ENCODE peak calls at places on chromosomes 4 and X, in five cellular contexts. One of them, this sample, is unnamed.

GRCh38 chr4:183364025-183364424 is 41.8 kb upstream of the CLDN24 start:
- DNase-seq in body of pancreas: no peak
- DNase-seq in heart left ventricle: no peak
- DNase-seq in lower leg skin: no peak
- DNase-seq in IMR-90: no peak
- DNase-seq in this sample: no peak

GRCh38 chr4:144557404-144557803 is 88.6 kb upstream of the HHIP start:
- DNase-seq in lower leg skin: no peak
- DNase-seq in body of pancreas: no peak
- DNase-seq in IMR-90: peak; percentile 16
- DNase-seq in heart left ventricle: no peak
- DNase-seq in this sample: no peak

GRCh38 chr4:187432310-187432709 is 563.3 kb upstream of the ZFP42 start:
- DNase-seq in IMR-90: no peak
- DNase-seq in body of pancreas: no peak
- DNase-seq in lower leg skin: no peak
- DNase-seq in heart left ventricle: no peak
- DNase-seq in this sample: no peak

GRCh38 chr4:98938386-98938785 is 9.5 kb upstream of the EIF4E start:
- DNase-seq in lower leg skin: no peak
- DNase-seq in body of pancreas: no peak
- DNase-seq in IMR-90: peak; percentile 62
- DNase-seq in heart left ventricle: no peak
- DNase-seq in this sample: no peak

GRCh38 chrX:47807548-47807947 is 29.2 kb upstream of the ZNF81 start:
- DNase-seq in lower leg skin: no peak
- DNase-seq in body of pancreas: no peak
- DNase-seq in IMR-90: no peak
- DNase-seq in heart left ventricle: no peak
- DNase-seq in this sample: no peak

GRCh38 chrX:63652086-63652775 is 132.8 kb downstream of the ARHGEF9 start:
- DNase-seq in heart left ventricle: no peak
- DNase-seq in lower leg skin: no peak
- DNase-seq in IMR-90: peak; percentile 21
- DNase-seq in body of pancreas: no peak
- DNase-seq in this sample: no peak

GRCh38 chr4:87620086-87620485 is 11.8 kb downstream of the DSPP start:
- DNase-seq in body of pancreas: no peak
- DNase-seq in IMR-90: no peak
- DNase-seq in heart left ventricle: no peak
- DNase-seq in lower leg skin: no peak
- DNase-seq in this sample: no peak

GRCh38 chr4:5706486-5707290 is 1.7 kb downstream of the EVC2 start:
- DNase-seq in IMR-90: no peak
- DNase-seq in heart left ventricle: no peak
- DNase-seq in body of pancreas: no peak
- DNase-seq in lower leg skin: peak; percentile 72
- DNase-seq in this sample: no peak

GRCh38 chr4:184168406-184169019 is 49.2 kb downstream of the ENPP6 start:
- DNase-seq in body of pancreas: peak; percentile 69
- DNase-seq in IMR-90: peak; percentile 47
- DNase-seq in lower leg skin: peak; percentile 93
- DNase-seq in heart left ventricle: peak; percentile 90
- DNase-seq in this sample: peak; percentile 58

GRCh38 chr4:119000400-119000799 is 111.7 kb downstream of the SYNPO2 start:
- DNase-seq in body of pancreas: no peak
- DNase-seq in lower leg skin: no peak
- DNase-seq in IMR-90: peak; percentile 15
- DNase-seq in heart left ventricle: no peak
- DNase-seq in this sample: no peak

GRCh38 chr4:120144634-120145033 is 78.0 kb upstream of the MAD2L1 start:
- DNase-seq in IMR-90: no peak
- DNase-seq in body of pancreas: no peak
- DNase-seq in lower leg skin: no peak
- DNase-seq in heart left ventricle: no peak
- DNase-seq in this sample: no peak

GRCh38 chrX:17706676-17707075 is 30.6 kb upstream of the SCML1 start:
- DNase-seq in lower leg skin: no peak
- DNase-seq in IMR-90: peak; percentile 83
- DNase-seq in body of pancreas: no peak
- DNase-seq in heart left ventricle: no peak
- DNase-seq in this sample: no peak

GRCh38 chr4:87853108-87853507 is 20.3 kb downstream of the MEPE start:
- DNase-seq in lower leg skin: no peak
- DNase-seq in IMR-90: peak; percentile 51
- DNase-seq in body of pancreas: peak; percentile 14
- DNase-seq in heart left ventricle: no peak
- DNase-seq in this sample: peak; percentile 28

GRCh38 chr4:20137176-20137575 is 114.5 kb upstream of the SLIT2 start:
- DNase-seq in IMR-90: peak; percentile 68
- DNase-seq in lower leg skin: no peak
- DNase-seq in heart left ventricle: no peak
- DNase-seq in body of pancreas: no peak
- DNase-seq in this sample: no peak

GRCh38 chr4:184805462-184806245 is 20.1 kb downstream of the ACSL1 start:
- DNase-seq in body of pancreas: peak; percentile 89
- DNase-seq in heart left ventricle: peak; percentile 86
- DNase-seq in lower leg skin: peak; percentile 90
- DNase-seq in IMR-90: no peak
- DNase-seq in this sample: peak; percentile 26

GRCh38 chr4:91734682-91735081 is 569.1 kb upstream of the GRID2 start:
- DNase-seq in body of pancreas: no peak
- DNase-seq in IMR-90: no peak
- DNase-seq in lower leg skin: no peak
- DNase-seq in heart left ventricle: no peak
- DNase-seq in this sample: no peak

GRCh38 chrX:10512258-10512657 is 108.1 kb downstream of the MID1 start:
- DNase-seq in body of pancreas: no peak
- DNase-seq in heart left ventricle: no peak
- DNase-seq in IMR-90: peak; percentile 58
- DNase-seq in lower leg skin: no peak
- DNase-seq in this sample: no peak

GRCh38 chr4:76744253-76744921 is 153.6 kb downstream of the SOWAHB start:
- DNase-seq in body of pancreas: no peak
- DNase-seq in IMR-90: peak; percentile 83
- DNase-seq in lower leg skin: no peak
- DNase-seq in heart left ventricle: no peak
- DNase-seq in this sample: no peak

GRCh38 chrX:75297508-75297907 is 23.6 kb downstream of the UPRT start:
- DNase-seq in body of pancreas: no peak
- DNase-seq in heart left ventricle: no peak
- DNase-seq in lower leg skin: no peak
- DNase-seq in IMR-90: no peak
- DNase-seq in this sample: no peak

GRCh38 chr4:84309191-84309590 is 189.9 kb downstream of the NKX6-1 start:
- DNase-seq in heart left ventricle: no peak
- DNase-seq in lower leg skin: no peak
- DNase-seq in body of pancreas: no peak
- DNase-seq in IMR-90: no peak
- DNase-seq in this sample: no peak

GRCh38 chr4:140735317-140735716 is 20.9 kb downstream of the TBC1D9 start:
- DNase-seq in heart left ventricle: no peak
- DNase-seq in body of pancreas: no peak
- DNase-seq in IMR-90: no peak
- DNase-seq in lower leg skin: no peak
- DNase-seq in this sample: no peak

GRCh38 chr4:140344621-140345020 is 28.8 kb upstream of the SCOC start:
- DNase-seq in lower leg skin: no peak
- DNase-seq in heart left ventricle: no peak
- DNase-seq in IMR-90: no peak
- DNase-seq in body of pancreas: peak; percentile 43
- DNase-seq in this sample: no peak

GRCh38 chr4:24174622-24175021 is 284.8 kb upstream of the PPARGC1A start:
- DNase-seq in lower leg skin: no peak
- DNase-seq in heart left ventricle: no peak
- DNase-seq in body of pancreas: no peak
- DNase-seq in IMR-90: peak; percentile 61
- DNase-seq in this sample: no peak

GRCh38 chr4:46508216-46508615 is 118.3 kb upstream of the GABRA2 start:
- DNase-seq in body of pancreas: no peak
- DNase-seq in lower leg skin: no peak
- DNase-seq in heart left ventricle: no peak
- DNase-seq in IMR-90: no peak
- DNase-seq in this sample: no peak

GRCh38 chr4:8267077-8267476 is 2.5 kb upstream of the HTRA3 start:
- DNase-seq in lower leg skin: no peak
- DNase-seq in heart left ventricle: peak; percentile 89
- DNase-seq in IMR-90: peak; percentile 33
- DNase-seq in body of pancreas: peak; percentile 75
- DNase-seq in this sample: peak; percentile 67

DNA sequence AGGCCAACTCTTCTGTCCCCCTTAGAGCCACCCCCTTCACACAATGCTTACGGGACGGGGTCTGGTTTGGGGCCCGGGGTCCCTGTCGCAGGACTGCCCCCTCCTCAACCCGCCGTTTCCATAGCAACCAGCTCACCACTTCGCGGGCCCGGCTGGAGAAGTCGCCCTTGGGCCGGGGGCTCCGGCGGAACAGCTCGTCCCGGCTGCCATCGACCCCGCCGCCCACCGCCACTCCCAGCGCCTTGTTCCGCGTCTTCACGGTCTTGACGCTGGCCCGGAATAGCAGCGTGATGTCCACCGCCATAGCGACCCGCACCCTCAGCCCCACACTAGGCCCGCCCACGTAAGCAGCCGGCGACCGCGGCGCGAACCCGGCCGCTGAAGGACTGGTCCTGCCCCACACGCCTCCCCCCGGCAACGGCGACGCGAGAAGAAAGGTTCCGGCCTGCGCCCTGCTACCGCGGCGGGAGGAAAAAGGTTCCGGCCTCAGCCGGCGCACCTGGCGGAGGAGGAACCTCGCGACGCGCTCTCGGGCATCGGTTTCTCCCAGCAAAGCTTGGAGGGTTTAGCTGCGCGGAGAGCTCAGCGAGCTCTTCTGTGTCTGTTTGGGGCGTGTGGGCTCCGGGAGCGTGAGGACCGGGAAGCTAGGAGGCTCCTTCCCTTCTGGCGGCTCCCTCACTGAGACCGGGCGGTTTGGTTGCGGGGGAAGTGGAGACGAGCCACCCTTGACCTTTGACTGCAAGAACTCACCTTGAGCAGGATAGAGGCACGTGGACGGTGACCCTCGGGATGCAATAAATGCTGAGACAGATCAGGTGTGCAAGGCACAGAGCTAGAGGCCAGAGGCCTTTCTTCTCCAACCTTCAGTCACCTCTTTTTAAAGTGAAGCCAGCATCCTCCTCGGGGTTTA is at the start of gene STX18:
- DNase-seq in lower leg skin: peak; percentile 96
- DNase-seq in body of pancreas: peak; percentile 86
- DNase-seq in heart left ventricle: peak; percentile 94
- DNase-seq in IMR-90: peak; percentile 83
- DNase-seq in this sample: peak; percentile 93
- TF ChIP-seq POLR2A in lower leg skin: no peak
- TF ChIP-seq POLR2A in body of pancreas: peak; percentile 89
- TF ChIP-seq POLR2A in heart left ventricle: peak; percentile 47
- TF ChIP-seq POLR2A in IMR-90: peak; percentile 84
- TF ChIP-seq POLR2A in this sample: peak; percentile 73

DNA sequence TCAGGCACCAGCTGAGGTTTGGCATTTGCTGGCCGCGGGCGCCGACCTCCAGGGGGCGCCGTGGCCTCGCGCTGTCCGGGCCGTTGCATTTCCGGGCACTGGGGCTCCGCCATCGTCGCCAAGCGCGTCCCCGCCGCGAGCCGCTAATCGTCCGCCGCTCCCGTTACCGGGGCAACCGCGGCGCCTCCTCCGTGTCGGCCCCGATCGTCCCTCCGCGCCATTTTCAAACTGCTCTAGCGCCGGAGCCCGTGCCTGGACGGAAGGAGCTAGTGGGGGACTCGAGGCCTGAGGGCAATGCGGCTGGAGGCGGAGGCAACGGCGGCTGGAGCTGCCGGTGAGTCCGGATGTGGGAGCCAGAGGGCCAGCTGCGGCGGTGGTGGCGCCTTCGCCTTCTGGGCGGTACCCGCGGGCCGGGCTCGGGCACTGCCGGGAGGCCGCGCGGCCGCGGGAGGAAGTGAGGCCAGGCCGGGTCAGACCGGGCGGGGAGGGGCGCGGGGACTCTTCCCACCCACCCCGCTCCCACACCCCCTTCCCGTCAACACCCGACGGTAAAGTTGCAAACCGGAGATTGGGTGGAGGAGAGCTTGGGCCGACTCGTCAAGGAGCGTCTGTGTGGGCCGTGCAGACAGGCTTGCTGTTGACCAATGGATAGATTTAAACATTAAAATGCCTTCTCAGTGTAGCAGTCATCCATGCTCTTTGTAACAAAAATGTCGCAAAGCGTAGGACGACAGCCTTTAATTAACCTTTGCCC is at the start of gene CEP135:
- DNase-seq in body of pancreas: peak; percentile 96
- DNase-seq in IMR-90: peak; percentile 88
- DNase-seq in heart left ventricle: peak; percentile 97
- DNase-seq in lower leg skin: peak; percentile 98
- DNase-seq in this sample: peak; percentile 98
- TF ChIP-seq POLR2A in body of pancreas: peak; percentile 61
- TF ChIP-seq POLR2A in IMR-90: peak; percentile 80
- TF ChIP-seq POLR2A in heart left ventricle: peak; percentile 38
- TF ChIP-seq POLR2A in lower leg skin: no peak
- TF ChIP-seq POLR2A in this sample: peak; percentile 75

GRCh38 chr4:71729856-71730255 is 54.0 kb downstream of the GC start:
- DNase-seq in heart left ventricle: no peak
- DNase-seq in lower leg skin: no peak
- DNase-seq in body of pancreas: no peak
- DNase-seq in IMR-90: no peak
- DNase-seq in this sample: no peak
- TF ChIP-seq POLR2A in heart left ventricle: no peak
- TF ChIP-seq POLR2A in lower leg skin: no peak
- TF ChIP-seq POLR2A in body of pancreas: no peak
- TF ChIP-seq POLR2A in IMR-90: no peak
- TF ChIP-seq POLR2A in this sample: no peak

DNA sequence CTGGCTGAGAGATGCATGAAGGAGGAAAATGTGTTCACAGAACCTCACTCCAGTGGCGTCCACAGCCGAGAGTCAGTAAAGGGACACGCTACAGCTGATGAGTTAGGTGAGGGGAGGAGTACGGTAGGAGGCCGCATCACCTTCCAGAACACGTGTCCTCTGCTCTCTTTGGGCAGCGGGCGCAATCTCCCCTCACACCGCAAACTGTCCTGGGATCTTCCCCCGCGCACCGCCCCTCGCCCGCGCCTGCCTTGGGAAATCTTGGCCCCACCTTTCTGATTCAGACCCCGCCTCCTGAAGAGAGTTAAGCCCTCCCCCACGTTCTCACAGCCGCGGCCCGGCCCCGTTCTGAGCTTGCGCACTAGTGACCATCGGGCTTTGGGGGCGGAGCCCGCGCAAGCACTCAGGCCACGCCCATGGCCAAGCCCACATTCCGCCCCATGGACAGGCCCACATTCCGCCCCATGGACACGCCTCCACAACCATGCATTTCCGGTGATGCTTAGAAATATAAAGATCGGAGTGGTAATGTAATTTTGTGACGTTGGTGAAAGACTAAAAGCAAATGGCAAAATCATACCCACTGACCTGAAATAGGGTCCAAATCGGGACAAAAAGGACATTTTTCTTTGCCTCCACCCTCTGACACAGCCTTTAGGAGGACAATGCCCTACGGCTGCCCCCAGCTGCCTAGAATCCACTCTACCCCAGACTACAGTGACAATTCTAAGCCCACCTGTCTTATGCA is 13.3 kb downstream of the SMIM10 start:
- DNase-seq in IMR-90: peak; percentile 87
- DNase-seq in body of pancreas: peak; percentile 90
- DNase-seq in heart left ventricle: peak; percentile 94
- DNase-seq in lower leg skin: peak; percentile 97
- DNase-seq in this sample: peak; percentile 91
- TF ChIP-seq POLR2A in IMR-90: no peak
- TF ChIP-seq POLR2A in body of pancreas: no peak
- TF ChIP-seq POLR2A in heart left ventricle: peak; percentile 36
- TF ChIP-seq POLR2A in lower leg skin: no peak
- TF ChIP-seq POLR2A in this sample: no peak

GRCh38 chrX:40153335-40154221 is 55.8 kb upstream of the BCOR start:
- DNase-seq in body of pancreas: peak; percentile 60
- DNase-seq in heart left ventricle: peak; percentile 70
- DNase-seq in IMR-90: no peak
- DNase-seq in lower leg skin: no peak
- DNase-seq in this sample: peak; percentile 74
- TF ChIP-seq POLR2A in body of pancreas: peak; percentile 38
- TF ChIP-seq POLR2A in heart left ventricle: no peak
- TF ChIP-seq POLR2A in IMR-90: no peak
- TF ChIP-seq POLR2A in lower leg skin: no peak
- TF ChIP-seq POLR2A in this sample: no peak

This sample was measured in erythroblast.